ENCODE peak calls at places on chromosomes 11 and 22, in nine cellular contexts. L is putamen, X is amygdala, I is left colon, R is thoracic aorta, M is Caki2, O is NCI-H2227 treated with DMSO at 0.1 percent for 48 hours, Q is body of pancreas, P is A549. N is an unnamed sample.

GRCh38 chr11:64531422-64531821 is 59.6 kb upstream of the SLC22A12 start:
- DNase-seq in L (no peak), X (no peak), I (no peak), R (no peak), M (no peak), O (no peak), Q (no peak), P (no peak), N (no peak)

GRCh38 chr11:125285844-125286243 is 121.3 kb downstream of the PKNOX2 start:
- DNase-seq in L (no peak), X (no peak), I (no peak), R (no peak), M (no peak), O (no peak), Q (peak), P (no peak), N (no peak)

GRCh38 chr11:119350302-119350701 is 3.8 kb upstream of the MFRP start:
- DNase-seq in L (no peak), X (no peak), I (no peak), R (no peak), M (no peak), O (no peak), Q (no peak), P (no peak), N (no peak)

GRCh38 chr22:27424319-27424718 is 377.2 kb downstream of the MN1 start:
- DNase-seq in L (no peak), X (no peak), I (no peak), R (no peak), M (no peak), O (no peak), Q (no peak), P (no peak), N (no peak)

GRCh38 chr11:27161071-27161470 is 120.5 kb downstream of the BBOX1 start:
- DNase-seq in L (no peak), X (no peak), I (no peak), R (no peak), M (no peak), O (no peak), Q (no peak), P (no peak), N (no peak)

GRCh38 chr11:113314065-113314388 is 356 bp upstream of the TTC12 start:
- DNase-seq in L (no peak), X (no peak), I (no peak), R (no peak), M (no peak), O (no peak), Q (no peak), P (no peak), N (no peak)

GRCh38 chr11:41201156-41201555 is 258.3 kb downstream of the LRRC4C start:
- DNase-seq in L (peak), X (no peak), I (no peak), R (no peak), M (no peak), O (no peak), Q (no peak), P (peak), N (no peak)

GRCh38 chr22:30877662-30878515 is 90.7 kb downstream of the MORC2 start:
- DNase-seq in L (no peak), X (no peak), I (peak), R (no peak), M (no peak), O (no peak), Q (no peak), P (no peak), N (peak)

GRCh38 chr11:58567889-58568512 is 7.7 kb downstream of the LPXN start:
- DNase-seq in L (peak), X (no peak), I (peak), R (no peak), M (peak), O (peak), Q (peak), P (peak), N (peak)

GRCh38 chr11:36578458-36578857 is 10.7 kb downstream of the RAG1 start:
- DNase-seq in L (no peak), X (no peak), I (no peak), R (no peak), M (no peak), O (peak), Q (no peak), P (no peak), N (no peak)

GRCh38 chr11:68961245-68961644 is 19.5 kb downstream of the MRGPRD start:
- DNase-seq in L (no peak), X (no peak), I (no peak), R (no peak), M (no peak), O (no peak), Q (no peak), P (no peak), N (peak)

GRCh38 chr11:31802609-31802989 is 8.5 kb downstream of the PAX6 start:
- DNase-seq in L (no peak), X (no peak), I (no peak), R (no peak), M (no peak), O (no peak), Q (no peak), P (no peak), N (no peak)

GRCh38 chr22:39471421-39472141 is 14.8 kb downstream of the MGAT3 start:
- DNase-seq in L (no peak), X (no peak), I (no peak), R (no peak), M (peak), O (no peak), Q (no peak), P (no peak), N (peak)

GRCh38 chr11:102186836-102187235 is 76.6 kb downstream of the YAP1 start:
- DNase-seq in L (no peak), X (no peak), I (no peak), R (no peak), M (no peak), O (no peak), Q (no peak), P (no peak), N (no peak)

GRCh38 chr11:6414874-6415328 is 4.0 kb downstream of the APBB1 start:
- DNase-seq in L (no peak), X (no peak), I (no peak), R (no peak), M (no peak), O (no peak), Q (no peak), P (no peak), N (no peak)

GRCh38 chr22:18000441-18001039 is 23.8 kb downstream of the MICAL3 start:
- DNase-seq in L (no peak), X (no peak), I (no peak), R (no peak), M (peak), O (no peak), Q (peak), P (peak), N (no peak)

GRCh38 chr11:44863231-44863630 is 87.5 kb downstream of the TP53I11 start:
- DNase-seq in L (no peak), X (no peak), I (no peak), R (no peak), M (no peak), O (no peak), Q (no peak), P (no peak), N (no peak)

GRCh38 chr22:43821606-43822425 is 9.7 kb upstream of the EFCAB6 start:
- DNase-seq in L (no peak), X (no peak), I (no peak), R (no peak), M (no peak), O (no peak), Q (no peak), P (no peak), N (no peak)

GRCh38 chr11:130629039-130629438 is 180.6 kb downstream of the ADAMTS15 start:
- DNase-seq in L (no peak), X (no peak), I (no peak), R (no peak), M (no peak), O (no peak), Q (no peak), P (no peak), N (no peak)

GRCh38 chr11:72631806-72632731 is 42.2 kb downstream of the PDE2A start:
- DNase-seq in L (no peak), X (peak), I (no peak), R (no peak), M (no peak), O (no peak), Q (peak), P (no peak), N (peak)

GRCh38 chr11:45333506-45333971 is 47.4 kb upstream of the SYT13 start:
- DNase-seq in L (no peak), X (no peak), I (no peak), R (no peak), M (no peak), O (no peak), Q (peak), P (peak), N (peak)